ENCODE peak calls at places on chromosomes 1 and 21, in ten cellular contexts. S is bronchial epithelial cell, O is brain microvascular endothelial cell, Y is suprapubic skin, R is lower leg skin, J is GM06990, U is mesothelial cell of epicardium, E is Caco-2, B is astrocyte of the cerebellum, V is uterus. Q is an unnamed sample.

GRCh38 chr21:45523411-45524101 is 18.7 kb downstream of the SLC19A1 start:
- DNase-seq in S (no peak), O (no peak), Y (peak), R (no peak), J (no peak), U (no peak), E (no peak), B (no peak), V (peak), Q (no peak)

GRCh38 chr21:39533545-39534226 is 79.1 kb upstream of the B3GALT5 start:
- DNase-seq in S (no peak), O (no peak), Y (no peak), R (no peak), J (no peak), U (no peak), E (no peak), B (no peak), V (no peak), Q (no peak)

GRCh38 chr1:97814121-97814520 is 106.7 kb downstream of the DPYD start:
- DNase-seq in S (peak), O (no peak), Y (no peak), R (no peak), J (no peak), U (no peak), E (no peak), B (no peak), V (no peak), Q (no peak)

GRCh38 chr1:94727846-94728715 is 92.1 kb upstream of the SLC44A3 start:
- DNase-seq in S (peak), O (peak), Y (no peak), R (no peak), J (no peak), U (no peak), E (no peak), B (peak), V (no peak), Q (peak)

GRCh38 chr1:938088-938683 is 14.5 kb downstream of the SAMD11 start:
- DNase-seq in S (peak), O (no peak), Y (no peak), R (no peak), J (no peak), U (no peak), E (peak), B (no peak), V (peak), Q (no peak)

GRCh38 chr1:52436817-52437216 is 32.4 kb downstream of the PRPF38A start:
- DNase-seq in S (no peak), O (no peak), Y (no peak), R (no peak), J (no peak), U (no peak), E (no peak), B (no peak), V (no peak), Q (no peak)

GRCh38 chr1:186634511-186634910 is 45.7 kb downstream of the PTGS2 start:
- DNase-seq in S (no peak), O (no peak), Y (no peak), R (no peak), J (no peak), U (no peak), E (no peak), B (no peak), V (no peak), Q (no peak)

GRCh38 chr1:16989676-16990391 is 9.4 kb upstream of the MFAP2 start:
- DNase-seq in S (no peak), O (no peak), Y (no peak), R (no peak), J (no peak), U (no peak), E (no peak), B (no peak), V (no peak), Q (no peak)

GRCh38 chr1:230127105-230128054 is 60.3 kb downstream of the GALNT2 start:
- DNase-seq in S (no peak), O (no peak), Y (no peak), R (no peak), J (no peak), U (no peak), E (no peak), B (no peak), V (no peak), Q (no peak)

GRCh38 chr1:215704089-215704860 is 137.2 kb downstream of the KCTD3 start:
- DNase-seq in S (peak), O (no peak), Y (no peak), R (no peak), J (no peak), U (no peak), E (no peak), B (no peak), V (no peak), Q (peak)

GRCh38 chr1:172499636-172500141 is 33.3 kb upstream of the SUCO start:
- DNase-seq in S (peak), O (peak), Y (no peak), R (peak), J (no peak), U (no peak), E (peak), B (no peak), V (no peak), Q (no peak)

GRCh38 chr1:223176437-223176836 is 33.4 kb upstream of the TLR5 start:
- DNase-seq in S (peak), O (no peak), Y (no peak), R (no peak), J (no peak), U (no peak), E (no peak), B (no peak), V (no peak), Q (no peak)

GRCh38 chr1:80427886-80428285 is 1372.8 kb upstream of the ADGRL2 start:
- DNase-seq in S (no peak), O (no peak), Y (no peak), R (no peak), J (no peak), U (no peak), E (no peak), B (no peak), V (no peak), Q (no peak)

GRCh38 chr1:44031051-44031899 is at the start of gene SLC6A9:
- DNase-seq in S (peak), O (peak), Y (no peak), R (peak), J (peak), U (peak), E (peak), B (peak), V (peak), Q (no peak)

GRCh38 chr1:112701227-112702066 is 5.5 kb downstream of the RHOC start:
- DNase-seq in S (no peak), O (no peak), Y (no peak), R (no peak), J (no peak), U (no peak), E (no peak), B (no peak), V (peak), Q (no peak)

GRCh38 chr1:1371741-1372711 is 3.0 kb downstream of the AURKAIP1 start:
- DNase-seq in S (no peak), O (no peak), Y (no peak), R (no peak), J (peak), U (peak), E (peak), B (no peak), V (peak), Q (no peak)

GRCh38 chr1:89261926-89262540 is 10.6 kb downstream of the GBP5 start:
- DNase-seq in S (no peak), O (no peak), Y (no peak), R (no peak), J (no peak), U (no peak), E (no peak), B (no peak), V (peak), Q (no peak)

DNA sequence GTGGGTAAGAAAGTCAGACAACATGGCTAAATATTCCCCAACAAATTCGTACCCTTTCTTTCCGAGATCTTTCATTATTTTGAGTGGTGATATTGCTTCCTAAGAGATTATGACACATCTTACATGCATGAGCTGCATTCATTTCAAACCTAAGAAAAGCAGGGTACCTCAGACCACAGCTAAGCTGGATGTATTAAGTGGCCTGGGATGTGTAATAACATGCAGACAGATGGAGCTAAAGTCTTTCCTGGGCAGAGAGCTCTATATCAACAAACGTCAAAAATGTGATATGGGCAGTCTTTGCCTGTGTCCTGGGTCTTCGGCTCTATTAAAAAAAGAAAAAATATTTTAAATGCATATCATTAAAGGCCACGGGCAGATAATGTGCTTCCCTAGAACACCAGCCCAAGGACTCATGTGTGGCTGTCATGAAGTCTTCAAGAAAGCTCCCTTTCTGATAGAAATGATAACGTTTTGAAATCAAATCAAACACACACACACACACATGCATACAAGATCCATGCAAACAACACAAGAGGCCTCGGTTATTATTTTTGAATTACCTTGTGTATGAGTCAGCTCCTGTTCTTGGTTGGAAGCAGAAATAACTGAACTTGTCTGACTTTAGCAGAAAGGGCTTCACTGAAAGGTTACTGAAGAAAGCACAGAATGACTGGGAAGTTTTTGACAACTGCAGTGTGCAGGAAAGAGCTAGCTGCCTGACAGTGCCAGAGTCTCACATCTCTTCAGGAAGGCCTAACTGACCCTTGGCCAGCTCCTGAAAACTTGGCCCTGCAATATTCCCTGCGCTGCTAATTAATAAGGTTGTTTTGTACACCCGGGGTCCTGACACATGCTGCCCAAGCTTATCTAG is 231.2 kb downstream of the DSCAM start:
- DNase-seq in S (peak), O (no peak), Y (no peak), R (no peak), J (no peak), U (no peak), E (no peak), B (no peak), V (no peak), Q (no peak)
- TF ChIP-seq CTCF in S (no peak), O (no peak), Y (no peak), R (no peak), J (no peak), U (no peak), E (no peak), B (no peak), V (no peak), Q (no peak)

GRCh38 chr1:218284917-218285635 is at the start of gene RRP15:
- DNase-seq in S (peak), O (peak), Y (peak), R (peak), J (peak), U (peak), E (peak), B (peak), V (peak), Q (peak)
- TF ChIP-seq CTCF in S (no peak), O (no peak), Y (no peak), R (peak), J (no peak), U (no peak), E (no peak), B (no peak), V (peak), Q (no peak)

GRCh38 chr1:30386145-30386926 is 337.0 kb downstream of the MATN1 start:
- DNase-seq in S (no peak), O (no peak), Y (peak), R (no peak), J (no peak), U (no peak), E (no peak), B (no peak), V (peak), Q (no peak)
- TF ChIP-seq CTCF in S (no peak), O (no peak), Y (no peak), R (no peak), J (no peak), U (no peak), E (no peak), B (no peak), V (no peak), Q (no peak)

DNA sequence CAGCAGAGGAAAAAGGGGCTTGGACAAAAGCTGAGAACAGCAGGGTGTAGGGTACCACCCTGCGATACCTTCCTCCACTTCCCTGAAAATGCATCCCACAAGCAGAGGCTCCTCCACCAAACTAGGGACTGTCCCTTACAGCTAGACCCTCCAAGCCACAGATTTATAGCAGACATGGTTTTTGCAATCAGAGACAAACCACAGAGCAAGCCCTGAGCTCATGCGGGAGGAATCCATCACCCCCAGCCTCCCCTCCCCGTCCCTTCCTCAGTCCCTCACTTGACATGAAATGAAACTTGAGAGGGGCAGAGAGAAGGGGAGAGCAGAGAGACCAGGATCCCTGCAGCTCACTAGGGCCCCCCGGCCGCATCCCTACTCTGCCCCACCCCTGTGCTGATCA is 94.9 kb downstream of the MRPL37 start:
- DNase-seq in S (no peak), O (peak), Y (no peak), R (no peak), J (no peak), U (no peak), E (no peak), B (no peak), V (no peak), Q (no peak)
- TF ChIP-seq CTCF in S (no peak), O (no peak), Y (no peak), R (no peak), J (no peak), U (no peak), E (no peak), B (no peak), V (no peak), Q (no peak)

Q was measured in AG04449.